ENCODE peak calls at places on chromosomes 7 and 10, in seven cellular contexts. A, W, U, B, C, I and G are unnamed samples.

GRCh38 chr7:99767662-99768061 is 16.3 kb downstream of the CYP3A4 start:
- DNase-seq in A (no peak), W (no peak), U (no peak), B (no peak), C (no peak), I (no peak), G (no peak)

GRCh38 chr7:121138262-121138933 is 149.9 kb downstream of the CPED1 start:
- DNase-seq in A (no peak), W (peak; percentile 98), U (no peak), B (no peak), C (no peak), I (no peak), G (no peak)

GRCh38 chr7:44062180-44062902 is 3.0 kb downstream of the PGAM2 start:
- DNase-seq in A (no peak), W (no peak), U (no peak), B (no peak), C (no peak), I (no peak), G (no peak)

GRCh38 chr10:44473146-44473545 is 88.2 kb upstream of the CXCL12 start:
- DNase-seq in A (no peak), W (no peak), U (no peak), B (no peak), C (no peak), I (no peak), G (no peak)

GRCh38 chr7:111741811-111742240 is 179.5 kb upstream of the IMMP2L start:
- DNase-seq in A (peak; percentile 82), W (peak; percentile 70), U (no peak), B (peak; percentile 36), C (peak; percentile 40), I (no peak), G (peak; percentile 56)

GRCh38 chr10:124697837-124698559 is 46.2 kb downstream of the FAM53B start:
- DNase-seq in A (no peak), W (peak; percentile 19), U (no peak), B (peak; percentile 50), C (no peak), I (no peak), G (peak; percentile 30)

GRCh38 chr10:22252286-22252800 is 34.5 kb upstream of the EBLN1 start:
- DNase-seq in A (no peak), W (peak; percentile 59), U (no peak), B (no peak), C (peak; percentile 77), I (no peak), G (peak; percentile 54)

GRCh38 chr10:123847686-123848432 is 43.7 kb downstream of the CPXM2 start:
- DNase-seq in A (peak; percentile 36), W (no peak), U (no peak), B (no peak), C (no peak), I (no peak), G (no peak)

GRCh38 chr10:93947055-93947454 is 46.7 kb upstream of the PLCE1 start:
- DNase-seq in A (no peak), W (no peak), U (no peak), B (no peak), C (no peak), I (peak; percentile 39), G (no peak)

GRCh38 chr7:120405652-120406051 is 132.7 kb downstream of the KCND2 start:
- DNase-seq in A (no peak), W (no peak), U (no peak), B (no peak), C (no peak), I (no peak), G (no peak)

GRCh38 chr7:98078197-98078870 is 28.3 kb upstream of the LMTK2 start:
- DNase-seq in A (no peak), W (peak; percentile 20), U (no peak), B (no peak), C (no peak), I (no peak), G (no peak)

GRCh38 chr10:8060704-8061121 is 6.2 kb downstream of the GATA3 start:
- DNase-seq in A (no peak), W (no peak), U (no peak), B (no peak), C (no peak), I (no peak), G (no peak)